ENCODE peak calls at places on chromosomes 7 and 10, in five cellular contexts. O is RWPE2, D is left lung, J is ascending aorta, U is upper lobe of right lung. I is an unnamed sample.

GRCh38 chr7:45574521-45575500 is 643 bp downstream of the ADCY1 start:
- DNase-seq in J (no peak), U (no peak), O (no peak), D (peak; percentile 76), I (no peak)

GRCh38 chr10:132980426-132981172 is 38.2 kb upstream of the CFAP46 start:
- DNase-seq in D (peak; percentile 73), U (peak; percentile 71), O (no peak), J (no peak), I (no peak)

GRCh38 chr10:115918812-115919211 is 354.2 kb downstream of the GFRA1 start:
- DNase-seq in U (no peak), D (no peak), O (no peak), J (no peak), I (no peak)

GRCh38 chr10:93752761-93753160 is 5.0 kb upstream of the LGI1 start:
- DNase-seq in J (no peak), U (no peak), D (no peak), O (no peak), I (no peak)

GRCh38 chr10:47070541-47070940 is 159.3 kb downstream of the PTPN20 start:
- DNase-seq in U (no peak), D (no peak), O (no peak), J (no peak), I (no peak)

GRCh38 chr7:149735779-149736477 is 37.5 kb downstream of the ZNF467 start:
- DNase-seq in D (peak; percentile 55), J (no peak), O (no peak), U (no peak), I (no peak)

GRCh38 chr10:53601260-53601875 is 828.8 kb upstream of the MBL2 start:
- DNase-seq in O (no peak), D (no peak), U (no peak), J (no peak), I (no peak)

GRCh38 chr10:154348-154747 is 19.1 kb downstream of the ZMYND11 start:
- DNase-seq in J (no peak), D (no peak), U (no peak), O (no peak), I (no peak)

GRCh38 chr10:125013529-125013872 is 71.6 kb downstream of the ZRANB1 start:
- DNase-seq in U (no peak), D (peak; percentile 58), J (no peak), O (no peak), I (no peak)

GRCh38 chr7:105896407-105896842 is 20.0 kb upstream of the ATXN7L1 start:
- DNase-seq in U (no peak), O (no peak), J (no peak), D (no peak), I (no peak)

GRCh38 chr7:32500922-32501341 is 5.6 kb downstream of the AVL9 start:
- DNase-seq in U (no peak), O (no peak), D (no peak), J (no peak), I (no peak)

GRCh38 chr7:138002096-138002827 is 376 bp upstream of the CREB3L2 start:
- DNase-seq in O (peak; percentile 97), J (peak; percentile 98), D (peak; percentile 96), U (peak; percentile 98), I (peak; percentile 96)

GRCh38 chr7:56291-56913 is 136.0 kb upstream of the FAM20C start:
- DNase-seq in J (no peak), O (no peak), D (peak; percentile 48), U (peak; percentile 62), I (no peak)

GRCh38 chr10:103734731-103735130 is 120.6 kb downstream of the SH3PXD2A start:
- DNase-seq in D (no peak), U (no peak), O (no peak), J (no peak), I (no peak)

GRCh38 chr10:51244739-51245138 is 170.5 kb downstream of the PRKG1 start:
- DNase-seq in U (no peak), D (no peak), O (no peak), J (no peak), I (no peak)

GRCh38 chr7:155847821-155848435 is 35.7 kb upstream of the SHH start:
- DNase-seq in U (no peak), O (no peak), J (no peak), D (peak; percentile 55), I (no peak)
- H3K27me3 ChIP-seq in U (no peaks in the 10 kb centered on the region), O (peaks cover 6% of the 10 kb centered on the region), J (no peaks in the 10 kb centered on the region), D (peaks cover 24% of the 10 kb centered on the region), I (peaks cover 4% of the 10 kb centered on the region)

DNA sequence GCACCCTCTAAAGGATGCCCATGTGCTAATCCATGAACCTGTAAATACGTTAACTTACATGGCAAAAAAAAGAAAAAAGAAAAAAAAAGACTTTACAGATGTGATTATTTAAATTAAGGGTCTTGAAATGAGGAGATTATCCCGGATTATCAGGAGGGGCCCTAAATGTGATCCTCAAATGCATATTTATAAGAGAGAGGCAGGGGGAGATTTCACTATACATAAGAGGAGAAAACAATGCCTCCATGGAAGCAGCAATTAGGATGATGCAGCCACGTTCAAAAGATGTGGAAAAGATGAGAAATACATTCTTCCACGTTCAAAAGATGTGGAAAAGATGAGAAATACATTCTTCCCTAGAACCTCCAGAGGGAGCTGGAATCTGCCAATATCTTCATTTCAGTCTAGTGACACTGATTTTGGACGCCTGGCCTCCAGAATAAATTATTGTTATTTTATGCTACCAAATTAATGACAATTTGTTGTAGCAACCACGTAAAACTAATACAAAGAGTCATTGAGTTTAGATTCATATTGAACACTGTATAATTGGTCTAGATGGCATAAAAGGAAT is 328.4 kb upstream of the GNAI1 start:
- DNase-seq in D (no peak), U (no peak), O (no peak), J (no peak), I (no peak)
- TF ChIP-seq CTCF in D (no peak), U (peak; percentile 19), O (peak; percentile 66), J (no peak), I (no peak)

DNA sequence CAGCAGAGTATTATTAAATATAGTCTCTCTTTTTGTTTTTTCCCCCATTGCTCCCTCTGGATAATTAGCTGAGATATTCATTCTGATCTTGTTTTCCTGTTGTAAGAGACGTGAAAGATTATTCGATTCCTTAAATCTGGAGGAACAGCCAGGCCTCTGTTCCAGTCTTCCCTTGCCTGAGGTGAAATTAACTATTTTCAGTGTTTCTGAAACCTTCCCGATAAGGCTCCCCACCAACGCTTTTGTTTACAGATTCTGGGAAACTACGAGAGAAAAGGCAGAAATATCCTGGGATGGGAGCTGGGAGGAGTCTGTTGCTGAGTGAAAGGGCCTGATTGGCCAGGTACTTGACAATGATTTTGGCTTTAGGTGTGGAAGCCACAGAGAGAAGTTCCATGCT is 63.6 kb upstream of the AGR3 start:
- DNase-seq in U (no peak), O (no peak), D (no peak), J (no peak), I (no peak)
- H3K9me3 ChIP-seq in U (peaks cover 12% of the 10 kb centered on the region), O (peaks cover 6% of the 10 kb centered on the region), D (peaks cover 18% of the 10 kb centered on the region), J (no peaks in the 10 kb centered on the region), I (peaks cover 8% of the 10 kb centered on the region)

GRCh38 chr7:27165655-27166474 is 528 bp upstream of the HOXA9 start:
- DNase-seq in J (no peak), O (no peak), U (peak; percentile 63), D (peak; percentile 76), I (no peak)
- H3K27me3 ChIP-seq in J (peaks cover 48% of the 10 kb centered on the region), O (no peaks in the 10 kb centered on the region), U (peaks cover 95% of the 10 kb centered on the region), D (peaks cover 100% of the 10 kb centered on the region), I (peaks cover 96% of the 10 kb centered on the region)

GRCh38 chr7:108282427-108282996 is 152.4 kb upstream of the LAMB4 start:
- DNase-seq in O (no peak), D (no peak), U (no peak), J (no peak), I (no peak)
- TF ChIP-seq CTCF in O (no peak), D (no peak), U (no peak), J (no peak), I (no peak)

GRCh38 chr7:157866525-157866924 is 529.7 kb downstream of the DNAJB6 start:
- DNase-seq in D (no peak), J (no peak), O (no peak), U (no peak), I (no peak)
- H3K9me3 ChIP-seq in D (peaks cover 2% of the 10 kb centered on the region), J (no peaks in the 10 kb centered on the region), O (no peaks in the 10 kb centered on the region), U (no peaks in the 10 kb centered on the region), I (no peaks in the 10 kb centered on the region)

GRCh38 chr10:3348561-3348960 is 176.0 kb upstream of the PITRM1 start:
- DNase-seq in U (no peak), J (no peak), D (no peak), O (no peak), I (no peak)

GRCh38 chr10:3347413-3348147 is 175.0 kb upstream of the PITRM1 start:
- DNase-seq in D (no peak), O (no peak), J (no peak), U (no peak), I (no peak)

GRCh38 chr10:3353235-3353634 is 180.7 kb upstream of the PITRM1 start:
- DNase-seq in J (no peak), D (no peak), U (no peak), O (no peak), I (no peak)

GRCh38 chr10:3350790-3351364 is 178.3 kb upstream of the PITRM1 start:
- DNase-seq in U (no peak), D (no peak), O (no peak), J (no peak), I (no peak)

DNA sequence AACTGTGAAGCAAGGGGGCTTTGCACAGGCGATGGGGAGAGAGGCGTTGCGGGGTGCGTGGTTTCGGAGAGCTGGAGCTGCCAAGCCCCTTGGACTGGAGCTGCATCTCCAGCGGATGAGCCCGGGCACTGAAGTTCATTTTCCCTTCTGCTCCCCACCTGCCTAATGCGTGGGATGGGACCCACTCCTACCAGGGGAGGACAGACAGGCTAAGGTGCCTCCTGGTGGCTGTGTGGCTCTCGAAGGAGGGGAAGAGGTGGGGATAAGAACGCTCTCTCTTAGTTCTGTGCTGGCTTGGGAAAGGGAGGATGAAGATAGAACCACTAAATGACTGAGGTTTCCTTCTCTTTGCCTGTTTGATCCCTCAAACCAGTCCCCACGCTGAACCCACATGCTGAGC is 177.6 kb upstream of the PITRM1 start:
- DNase-seq in U (no peak), J (no peak), O (no peak), D (no peak), I (no peak)
- H3K27me3 ChIP-seq in U (no peaks in the 10 kb centered on the region), J (no peaks in the 10 kb centered on the region), O (no peaks in the 10 kb centered on the region), D (no peaks in the 10 kb centered on the region), I (no peaks in the 10 kb centered on the region)

DNA sequence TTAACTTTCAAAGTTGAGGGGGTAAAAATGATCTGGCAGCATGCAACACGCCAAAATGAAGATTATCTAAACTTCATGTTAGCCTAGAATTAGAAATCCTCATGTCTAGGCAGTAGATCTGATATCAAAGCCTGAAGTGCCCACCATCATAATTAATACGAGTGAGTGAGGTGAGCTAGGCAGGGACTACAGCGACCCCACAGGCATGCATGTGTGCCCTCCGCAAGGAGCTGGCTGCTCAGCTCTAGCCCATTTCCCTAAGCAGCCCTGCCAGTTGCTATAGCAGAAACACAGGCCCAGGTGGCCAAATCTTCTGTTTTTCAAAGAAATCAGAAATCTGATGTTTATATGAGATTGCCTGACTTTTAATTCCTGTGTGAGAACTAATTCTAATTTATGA is 93.1 kb upstream of the IFRD1 start:
- DNase-seq in D (no peak), O (no peak), U (no peak), J (no peak), I (no peak)
- TF ChIP-seq CTCF in D (no peak), O (no peak), U (no peak), J (no peak), I (no peak)

GRCh38 chr7:50068850-50069551 is 24.0 kb downstream of the ZPBP start:
- DNase-seq in J (no peak), O (no peak), U (no peak), D (no peak), I (no peak)

GRCh38 chr7:50073093-50073492 is 20.0 kb downstream of the ZPBP start:
- DNase-seq in J (no peak), D (no peak), U (no peak), O (no peak), I (no peak)

GRCh38 chr7:50069613-50070012 is 23.4 kb downstream of the ZPBP start:
- DNase-seq in D (peak; percentile 47), U (no peak), O (no peak), J (no peak), I (peak; percentile 4)

GRCh38 chr7:50068026-50068425 is 25.0 kb downstream of the ZPBP start:
- DNase-seq in U (no peak), O (no peak), D (no peak), J (no peak), I (no peak)
- H3K9me3 ChIP-seq in U (no peaks in the 10 kb centered on the region), O (no peaks in the 10 kb centered on the region), D (peaks cover 25% of the 10 kb centered on the region), J (peaks cover 3% of the 10 kb centered on the region), I (peaks cover 21% of the 10 kb centered on the region)

I was measured in CD4-positive, alpha-beta T cell.